ENCODE peak calls at places on chromosome 12, in four cellular contexts. M is omental fat pad; X is stimulated activated CD8-positive, alpha-beta memory T cell treated with anti-CD3 and anti-CD28 coated beads, Interleukin-7, amount 100 ng/mL, for 1 hour; C is mucosa of descending colon. T is an unnamed sample.
A peak's percentile ranks its signal among the peaks of the same experiment; 100 is the strongest.

GRCh38 chr12:126772171-126772864 is 1494.7 kb upstream of the TMEM132C start:
- DNase-seq in M (no peak), X (no peak), C (no peak), T (no peak)

GRCh38 chr12:51819851-51820720 is 28.4 kb downstream of the FIGNL2 start:
- DNase-seq in M (no peak), X (no peak), C (no peak), T (no peak)

GRCh38 chr12:52054838-52055741 is 3.8 kb downstream of the NR4A1 start:
- DNase-seq in M (no peak), X (no peak), C (no peak), T (peak; percentile 76)

GRCh38 chr12:68454855-68455254 is 122.7 kb upstream of the MDM1 start:
- DNase-seq in M (no peak), X (no peak), C (no peak), T (no peak)

GRCh38 chr12:82069931-82070514 is 288.2 kb downstream of the CCDC59 start:
- DNase-seq in M (no peak), X (no peak), C (no peak), T (no peak)

GRCh38 chr12:120447992-120448391 is 1.7 kb downstream of the GATC start:
- DNase-seq in M (no peak), X (no peak), C (no peak), T (no peak)

GRCh38 chr12:30902606-30903005 is 23.9 kb upstream of the TSPAN11 start:
- DNase-seq in M (no peak), X (no peak), C (no peak), T (no peak)

GRCh38 chr12:5872745-5873144 is 72.3 kb downstream of the ANO2 start:
- DNase-seq in M (no peak), X (no peak), C (no peak), T (no peak)

GRCh38 chr12:27969901-27970390 is 2.6 kb downstream of the PTHLH start:
- DNase-seq in M (no peak), X (no peak), C (peak; percentile 54), T (peak; percentile 64)

GRCh38 chr12:10293570-10294227 is 14.0 kb upstream of the KLRD1 start:
- DNase-seq in M (no peak), X (no peak), C (no peak), T (no peak)

GRCh38 chr12:47803196-47803875 is 16.4 kb downstream of the HDAC7 start:
- DNase-seq in M (no peak), X (no peak), C (no peak), T (peak; percentile 61)

GRCh38 chr12:27498761-27499160 is 25.2 kb upstream of the PPFIBP1 start:
- DNase-seq in M (no peak), X (no peak), C (no peak), T (no peak)

GRCh38 chr12:91918431-91918830 is 227.2 kb downstream of the BTG1 start:
- DNase-seq in M (no peak), X (no peak), C (no peak), T (no peak)

GRCh38 chr12:117718141-117718540 is 250.6 kb downstream of the KSR2 start:
- DNase-seq in M (no peak), X (no peak), C (no peak), T (no peak)

GRCh38 chr12:22691319-22691718 is 66.3 kb downstream of the ETNK1 start:
- DNase-seq in M (no peak), X (no peak), C (no peak), T (no peak)

GRCh38 chr12:19287302-19287701 is 152.0 kb upstream of the AEBP2 start:
- DNase-seq in M (no peak), X (no peak), C (no peak), T (no peak)

GRCh38 chr12:6772331-6772695 is at the start of gene LAG3:
- DNase-seq in M (no peak), X (peak; percentile 38), C (peak; percentile 70), T (no peak)

T was measured in suprapubic skin.